ENCODE peak calls at places on chromosomes 6 and 20, in five cellular contexts. P is uterus; I is stimulated activated CD8-positive, alpha-beta memory T cell treated with anti-CD3 and anti-CD28 coated beads, Interleukin-7, amount 100 ng/mL, for 1 hour; T is mesothelial cell of epicardium; M is ACHN. A is an unnamed sample.

GRCh38 chr6:97215157-97215769 is 67.8 kb downstream of the MMS22L start:
- DNase-seq in P (no peak), I (no peak), T (no peak), M (peak), A (no peak)

GRCh38 chr6:69680302-69680701 is 116.5 kb downstream of the LMBRD1 start:
- DNase-seq in P (no peak), I (no peak), T (no peak), M (no peak), A (no peak)

GRCh38 chr20:11484479-11484878 is 433.2 kb upstream of the BTBD3 start:
- DNase-seq in P (no peak), I (no peak), T (no peak), M (no peak), A (no peak)

GRCh38 chr6:6559994-6560393 is 28.5 kb upstream of the LY86 start:
- DNase-seq in P (no peak), I (no peak), T (no peak), M (no peak), A (no peak)

GRCh38 chr6:131139599-131139998 is 4.3 kb downstream of the AKAP7 start:
- DNase-seq in P (no peak), I (no peak), T (no peak), M (no peak), A (no peak)

GRCh38 chr6:99013145-99013544 is 65.4 kb upstream of the FBXL4 start:
- DNase-seq in P (no peak), I (no peak), T (no peak), M (peak), A (no peak)

GRCh38 chr20:63529861-63530787 is 7.1 kb downstream of the PTK6 start:
- DNase-seq in P (no peak), I (no peak), T (peak), M (no peak), A (no peak)

GRCh38 chr20:7586481-7586880 is 353.8 kb downstream of the HAO1 start:
- DNase-seq in P (no peak), I (no peak), T (no peak), M (no peak), A (no peak)

GRCh38 chr20:63457737-63458136 is 14.7 kb downstream of the KCNQ2 start:
- DNase-seq in P (no peak), I (no peak), T (no peak), M (peak), A (no peak)

GRCh38 chr20:47036091-47036880 is 141.6 kb downstream of the EYA2 start:
- DNase-seq in P (no peak), I (no peak), T (no peak), M (no peak), A (no peak)

GRCh38 chr6:32826996-32827395 is 10.2 kb upstream of the HLA-DOB start:
- DNase-seq in P (no peak), I (no peak), T (no peak), M (no peak), A (no peak)

GRCh38 chr6:33756211-33756954 is 9.7 kb upstream of the IP6K3 start:
- DNase-seq in P (no peak), I (no peak), T (no peak), M (no peak), A (no peak)

GRCh38 chr6:14450133-14451040 is 332.8 kb downstream of the CD83 start:
- DNase-seq in P (no peak), I (no peak), T (no peak), M (no peak), A (no peak)

GRCh38 chr20:38799248-38799647 is 6.2 kb upstream of the PPP1R16B start:
- DNase-seq in P (peak), I (no peak), T (no peak), M (no peak), A (no peak)

GRCh38 chr6:44715188-44715587 is 327.7 kb downstream of the CDC5L start:
- DNase-seq in P (no peak), I (no peak), T (no peak), M (no peak), A (no peak)

GRCh38 chr20:4563534-4563933 is 158.2 kb upstream of the PRND start:
- DNase-seq in P (no peak), I (no peak), T (peak), M (peak), A (no peak)

GRCh38 chr20:35091808-35092523 is 641 bp downstream of the TRPC4AP start:
- DNase-seq in P (peak), I (no peak), T (no peak), M (no peak), A (no peak)

GRCh38 chr20:2653511-2654383 is 1.3 kb downstream of the NOP56 start:
- DNase-seq in P (no peak), I (no peak), T (no peak), M (no peak), A (no peak)

GRCh38 chr6:68082086-68082485 is 553.0 kb upstream of the ADGRB3 start:
- DNase-seq in P (no peak), I (no peak), T (no peak), M (no peak), A (no peak)

GRCh38 chr6:159727717-159728440 is 573 bp downstream of the WTAP start:
- DNase-seq in P (no peak), I (peak), T (no peak), M (peak), A (no peak)

A was measured in activated CD4-positive, CD25-positive, alpha-beta regulatory T cell.